ENCODE peak calls at places on chromosomes 4 and X, in eight cellular contexts. H is Karpas-422; Z is heart right ventricle; I is kidney; F is CD8-positive, alpha-beta memory T cell; Y is tibial artery; S is fibroblast of lung; W is right lobe of liver. R is an unnamed sample.

GRCh38 chrX:18899796-18900380 is 84.0 kb downstream of the PHKA2 start:
- DNase-seq in Y (no peak), F (no peak), W (no peak), I (no peak), Z (no peak), S (peak; percentile 23), H (no peak), R (no peak)

GRCh38 chrX:37912286-37912685 is 64.9 kb upstream of the DYNLT3 start:
- DNase-seq in H (no peak), Z (no peak), I (no peak), F (no peak), S (peak; percentile 11), W (no peak), Y (no peak), R (no peak)

GRCh38 chr4:48779095-48779997 is 733 bp downstream of the FRYL start:
- DNase-seq in W (peak; percentile 70), Z (peak; percentile 76), H (peak; percentile 87), Y (peak; percentile 51), S (peak; percentile 52), I (peak; percentile 92), F (peak; percentile 75), R (peak; percentile 82)

GRCh38 chr4:87853108-87853507 is 20.3 kb downstream of the MEPE start:
- DNase-seq in H (peak; percentile 75), W (no peak), I (no peak), Z (no peak), F (no peak), Y (no peak), S (peak; percentile 75), R (no peak)

GRCh38 chr4:89351201-89351600 is 43.6 kb upstream of the GPRIN3 start:
- DNase-seq in S (no peak), Z (no peak), W (no peak), F (no peak), I (no peak), H (no peak), Y (no peak), R (no peak)

GRCh38 chr4:30720656-30721352 is 635 bp downstream of the PCDH7 start:
- DNase-seq in I (peak; percentile 75), S (peak; percentile 69), F (no peak), Y (peak; percentile 28), H (no peak), W (no peak), Z (peak; percentile 25), R (no peak)

GRCh38 chr4:40990899-40991265 is 223.5 kb downstream of the APBB2 start:
- DNase-seq in Y (no peak), W (peak; percentile 49), Z (no peak), F (no peak), S (no peak), H (no peak), I (no peak), R (no peak)

GRCh38 chr4:76233088-76233487 is 18.4 kb upstream of the FAM47E start:
- DNase-seq in S (no peak), W (no peak), Y (no peak), H (no peak), F (no peak), I (no peak), Z (no peak), R (no peak)

GRCh38 chr4:18075823-18076433 is 54.4 kb upstream of the LCORL start:
- DNase-seq in I (no peak), Z (peak; percentile 14), S (peak; percentile 2), Y (peak; percentile 28), H (peak; percentile 90), F (peak; percentile 50), W (no peak), R (no peak)

GRCh38 chr4:7900351-7900750 is 39.3 kb downstream of the AFAP1 start:
- DNase-seq in W (no peak), F (no peak), H (no peak), Y (no peak), S (no peak), Z (no peak), I (no peak), R (no peak)

GRCh38 chr4:152278505-152279301 is 257.2 kb downstream of the FBXW7 start:
- DNase-seq in S (no peak), W (no peak), Z (no peak), Y (no peak), F (no peak), I (peak; percentile 92), H (no peak), R (peak; percentile 47)

GRCh38 chr4:110622841-110623709 is at the start of gene PITX2:
- DNase-seq in W (peak; percentile 69), F (no peak), H (no peak), I (peak; percentile 80), Y (no peak), Z (peak; percentile 67), S (peak; percentile 84), R (peak; percentile 68)

GRCh38 chrX:19670854-19671620 is 155.7 kb upstream of the MAP3K15 start:
- DNase-seq in W (no peak), S (peak; percentile 81), Z (peak; percentile 18), I (peak; percentile 70), H (no peak), F (no peak), Y (peak; percentile 22), R (no peak)

GRCh38 chr4:40309250-40309774 is 25.8 kb upstream of the CHRNA9 start:
- DNase-seq in F (peak; percentile 93), S (peak; percentile 86), Y (peak; percentile 93), Z (peak; percentile 86), I (peak; percentile 92), H (peak; percentile 95), W (peak; percentile 86), R (peak; percentile 92)

GRCh38 chr4:123444298-123444731 is 47.7 kb downstream of the SPRY1 start:
- DNase-seq in F (no peak), Z (peak; percentile 30), Y (no peak), W (peak; percentile 52), I (peak; percentile 72), H (no peak), S (peak; percentile 57), R (no peak)

GRCh38 chrX:66004928-66005831 is 34.7 kb downstream of the VSIG4 start:
- DNase-seq in H (no peak), Z (no peak), F (no peak), Y (no peak), W (no peak), S (no peak), I (no peak), R (no peak)

GRCh38 chr4:72430050-72430449 is 139.0 kb downstream of the ADAMTS3 start:
- DNase-seq in Y (no peak), F (no peak), I (no peak), S (peak; percentile 5), Z (no peak), H (no peak), W (no peak), R (no peak)

GRCh38 chrX:130834149-130834548 is 68.9 kb downstream of the ENOX2 start:
- DNase-seq in I (no peak), F (no peak), Z (no peak), Y (no peak), S (no peak), W (no peak), H (no peak), R (no peak)
- H3K4me3 ChIP-seq in I (no peak overlapping the region), F (no peak overlapping the region), Z (no peak overlapping the region), Y (no peak overlapping the region), S (no peak overlapping the region), W (no peak overlapping the region), H (no peak overlapping the region), R (no peak overlapping the region)

DNA sequence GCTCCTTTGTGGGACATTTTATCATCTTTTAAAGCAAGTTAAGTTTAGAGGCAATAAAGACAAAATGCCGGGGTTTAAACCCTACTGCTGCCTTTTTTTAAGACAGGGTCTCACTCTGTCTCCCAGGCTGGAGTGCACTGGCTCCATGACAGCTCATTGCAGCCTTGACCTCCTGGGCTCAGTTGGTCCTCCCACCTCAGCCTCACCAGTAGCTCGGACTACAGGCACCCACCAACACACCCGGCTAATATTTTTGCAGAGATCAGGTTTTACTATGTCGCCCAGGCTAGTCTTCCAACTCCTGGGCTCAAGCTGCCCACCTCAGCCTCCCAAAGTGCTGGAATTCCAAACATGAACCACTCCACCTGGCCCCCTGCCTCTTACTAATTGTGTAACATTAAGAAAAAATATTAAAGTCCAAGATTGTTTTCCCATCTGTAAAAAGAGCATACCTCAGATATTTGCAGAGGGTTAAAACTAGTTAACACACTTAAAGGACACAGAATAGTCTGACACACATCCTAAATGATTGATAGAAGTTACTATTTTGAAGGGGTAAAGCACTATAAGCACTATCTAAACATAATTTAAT is 9.8 kb downstream of the HNRNPD start:
- DNase-seq in H (no peak), S (no peak), W (no peak), I (no peak), Y (no peak), F (no peak), Z (no peak), R (no peak)
- H3K4me1 ChIP-seq in H (peaks cover 8% of the 10 kb centered on the region), S (peaks cover 2% of the 10 kb centered on the region), W (peaks cover 3% of the 10 kb centered on the region), I (peaks cover 31% of the 10 kb centered on the region), Y (peaks cover 100% of the 10 kb centered on the region), F (peaks cover 95% of the 10 kb centered on the region), Z (peaks cover 100% of the 10 kb centered on the region), R (peaks cover 99% of the 10 kb centered on the region)

GRCh38 chr4:5883916-5884315 is 9.0 kb downstream of the CRMP1 start:
- DNase-seq in F (no peak), H (peak; percentile 74), Z (no peak), W (no peak), Y (no peak), S (no peak), I (no peak), R (no peak)
- H3K27ac ChIP-seq in F (no peak overlapping the region), H (peak overlapping the region; percentile 99), Z (no peak overlapping the region), W (no peak overlapping the region), Y (no peak overlapping the region), S (no peak overlapping the region), I (no peak overlapping the region), R (no peak overlapping the region)

GRCh38 chr4:138175337-138175794 is 66.8 kb downstream of the SLC7A11 start:
- DNase-seq in I (no peak), F (no peak), W (no peak), H (no peak), Y (no peak), S (peak; percentile 63), Z (no peak), R (no peak)
- H3K4me3 ChIP-seq in I (no peak overlapping the region), F (no peak overlapping the region), W (no peak overlapping the region), H (no peak overlapping the region), Y (no peak overlapping the region), S (no peak overlapping the region), Z (no peak overlapping the region), R (no peak overlapping the region)

GRCh38 chrX:111868726-111869638 is 7.0 kb upstream of the TRPC5OS start:
- DNase-seq in S (no peak), Z (no peak), Y (no peak), F (no peak), W (no peak), I (no peak), H (no peak), R (no peak)
- H3K4me1 ChIP-seq in S (no peaks in the 10 kb centered on the region), Z (no peaks in the 10 kb centered on the region), Y (no peaks in the 10 kb centered on the region), F (no peaks in the 10 kb centered on the region), W (no peaks in the 10 kb centered on the region), I (peaks cover 4% of the 10 kb centered on the region), H (peaks cover 2% of the 10 kb centered on the region), R (no peaks in the 10 kb centered on the region)

DNA sequence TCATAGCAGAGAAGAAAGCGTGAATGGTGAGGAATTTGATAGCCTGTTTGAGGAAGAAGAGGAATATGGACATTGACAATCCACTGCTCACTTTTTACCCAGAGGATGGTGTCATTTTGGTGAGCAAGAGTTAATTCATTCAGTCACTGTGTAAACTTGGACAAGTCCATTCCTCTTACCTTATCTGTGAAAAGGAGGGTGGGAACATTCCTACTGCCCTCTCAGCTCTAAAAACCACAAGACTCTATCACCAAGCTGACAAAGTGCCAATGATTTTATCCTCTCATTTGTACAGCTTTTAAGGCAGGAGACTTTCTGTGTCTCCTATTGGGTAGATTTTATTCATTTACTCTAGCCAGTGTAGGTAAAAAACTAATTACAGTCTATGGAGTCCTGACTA is 103.8 kb downstream of the LUZP4 start:
- DNase-seq in F (no peak), H (no peak), S (peak; percentile 21), Z (no peak), Y (no peak), I (no peak), W (no peak), R (no peak)
- H3K27ac ChIP-seq in F (no peak overlapping the region), H (no peak overlapping the region), S (no peak overlapping the region), Z (no peak overlapping the region), Y (no peak overlapping the region), I (no peak overlapping the region), W (no peak overlapping the region), R (peak overlapping the region; percentile 41)

GRCh38 chr4:124839786-124840390 is 127.4 kb upstream of the ANKRD50 start:
- DNase-seq in S (peak; percentile 15), Z (no peak), H (no peak), F (no peak), W (no peak), Y (no peak), I (no peak), R (no peak)
- H3K4me3 ChIP-seq in S (no peak overlapping the region), Z (no peak overlapping the region), H (no peak overlapping the region), F (no peak overlapping the region), W (no peak overlapping the region), Y (no peak overlapping the region), I (no peak overlapping the region), R (no peak overlapping the region)